ENCODE peak calls at places on chromosomes 7 and 10, in six cellular contexts. M is fibroblast of lung, V is heart left ventricle, Z is ascending aorta, B is tibial nerve, P is lung. I is an unnamed sample.

GRCh38 chr10:63627881-63628296 is 106.7 kb downstream of the REEP3 start:
- DNase-seq in V (no peak), M (no peak), P (no peak), Z (no peak), B (no peak), I (no peak)

GRCh38 chr7:134472572-134473242 is 13.8 kb upstream of the AKR1B1 start:
- DNase-seq in P (no peak), M (no peak), V (no peak), B (no peak), Z (no peak), I (no peak)

GRCh38 chr7:87113077-87113476 is 39.2 kb upstream of the DMTF1 start:
- DNase-seq in P (no peak), V (no peak), Z (no peak), M (peak; percentile 11), B (no peak), I (no peak)

GRCh38 chr7:1844336-1844955 is 174.4 kb downstream of the ELFN1 start:
- DNase-seq in Z (peak; percentile 54), V (peak; percentile 14), P (no peak), B (no peak), M (no peak), I (no peak)

GRCh38 chr10:85961479-85962067 is 405.0 kb downstream of the GRID1 start:
- DNase-seq in M (no peak), Z (no peak), B (no peak), P (no peak), V (no peak), I (no peak)

GRCh38 chr10:90862908-90863514 is 5.2 kb upstream of the HTR7 start:
- DNase-seq in Z (no peak), P (no peak), M (peak; percentile 70), B (no peak), V (no peak), I (no peak)

GRCh38 chr10:70985824-70986336 is 97.5 kb upstream of the PCBD1 start:
- DNase-seq in V (peak; percentile 53), Z (no peak), M (no peak), B (no peak), P (no peak), I (peak; percentile 48)

GRCh38 chr7:9835204-9835603 is 1138.5 kb upstream of the PHF14 start:
- DNase-seq in Z (no peak), M (no peak), V (no peak), P (no peak), B (no peak), I (no peak)

GRCh38 chr7:146004805-146005204 is 111.8 kb upstream of the CNTNAP2 start:
- DNase-seq in Z (no peak), V (no peak), M (no peak), P (no peak), B (no peak), I (no peak)

GRCh38 chr7:91083855-91084644 is 180.2 kb upstream of the FZD1 start:
- DNase-seq in M (no peak), B (no peak), V (peak; percentile 78), P (no peak), Z (peak; percentile 64), I (no peak)

GRCh38 chr7:81256991-81257390 is 338.1 kb upstream of the SEMA3C start:
- DNase-seq in Z (no peak), V (peak; percentile 38), P (no peak), B (peak; percentile 29), M (peak; percentile 44), I (no peak)

GRCh38 chr10:100004805-100005510 is 4.8 kb downstream of the DNMBP start:
- DNase-seq in V (no peak), B (no peak), Z (no peak), M (no peak), P (no peak), I (no peak)

GRCh38 chr10:49351669-49352068 is 44.2 kb downstream of the DRGX start:
- DNase-seq in P (no peak), Z (no peak), V (no peak), B (no peak), M (no peak), I (no peak)

GRCh38 chr10:94183666-94184264 is 179.0 kb downstream of the NOC3L start:
- DNase-seq in Z (no peak), M (peak; percentile 94), B (no peak), V (no peak), P (no peak), I (no peak)

GRCh38 chr10:79084012-79084971 is 15.5 kb downstream of the ZMIZ1 start:
- DNase-seq in V (peak; percentile 96), P (peak; percentile 93), B (peak; percentile 98), Z (peak; percentile 97), M (peak; percentile 89), I (peak; percentile 93)

GRCh38 chr7:128458956-128459355 is 3.3 kb downstream of the HILPDA start:
- DNase-seq in M (peak; percentile 5), P (no peak), V (no peak), B (no peak), Z (no peak), I (no peak)

GRCh38 chr7:129855234-129855673 is 97.5 kb downstream of the UBE2H start:
- DNase-seq in P (no peak), V (no peak), M (peak; percentile 98), B (no peak), Z (no peak), I (no peak)

GRCh38 chr10:48609441-48609840 is 4.6 kb upstream of the ARHGAP22 start:
- DNase-seq in B (no peak), M (no peak), V (no peak), Z (no peak), P (no peak), I (peak; percentile 2)

GRCh38 chr7:143331179-143331825 is 15.4 kb downstream of the CLCN1 start:
- DNase-seq in V (no peak), B (peak; percentile 21), Z (no peak), P (no peak), M (peak; percentile 97), I (no peak)

GRCh38 chr7:128911441-128912031 is 1.0 kb upstream of the KCP start:
- DNase-seq in B (no peak), P (no peak), M (no peak), Z (peak; percentile 67), V (peak; percentile 60), I (peak; percentile 73)

GRCh38 chr7:1646957-1647891 is 22.9 kb upstream of the ELFN1 start:
- DNase-seq in Z (no peak), P (no peak), V (peak; percentile 65), B (no peak), M (peak; percentile 22), I (no peak)

GRCh38 chr10:69479737-69480412 is 28.6 kb downstream of the TSPAN15 start:
- DNase-seq in P (no peak), B (no peak), V (no peak), M (peak; percentile 1), Z (no peak), I (no peak)

GRCh38 chr10:69475433-69475830 is 24.2 kb downstream of the TSPAN15 start:
- DNase-seq in M (no peak), P (no peak), B (no peak), V (no peak), Z (no peak), I (no peak)

GRCh38 chr10:69481280-69481679 is 30.0 kb downstream of the TSPAN15 start:
- DNase-seq in P (no peak), Z (no peak), B (no peak), V (no peak), M (no peak), I (no peak)

GRCh38 chr10:69479241-69479730 is 28.0 kb downstream of the TSPAN15 start:
- DNase-seq in V (peak; percentile 83), P (no peak), Z (no peak), M (no peak), B (no peak), I (no peak)

DNA sequence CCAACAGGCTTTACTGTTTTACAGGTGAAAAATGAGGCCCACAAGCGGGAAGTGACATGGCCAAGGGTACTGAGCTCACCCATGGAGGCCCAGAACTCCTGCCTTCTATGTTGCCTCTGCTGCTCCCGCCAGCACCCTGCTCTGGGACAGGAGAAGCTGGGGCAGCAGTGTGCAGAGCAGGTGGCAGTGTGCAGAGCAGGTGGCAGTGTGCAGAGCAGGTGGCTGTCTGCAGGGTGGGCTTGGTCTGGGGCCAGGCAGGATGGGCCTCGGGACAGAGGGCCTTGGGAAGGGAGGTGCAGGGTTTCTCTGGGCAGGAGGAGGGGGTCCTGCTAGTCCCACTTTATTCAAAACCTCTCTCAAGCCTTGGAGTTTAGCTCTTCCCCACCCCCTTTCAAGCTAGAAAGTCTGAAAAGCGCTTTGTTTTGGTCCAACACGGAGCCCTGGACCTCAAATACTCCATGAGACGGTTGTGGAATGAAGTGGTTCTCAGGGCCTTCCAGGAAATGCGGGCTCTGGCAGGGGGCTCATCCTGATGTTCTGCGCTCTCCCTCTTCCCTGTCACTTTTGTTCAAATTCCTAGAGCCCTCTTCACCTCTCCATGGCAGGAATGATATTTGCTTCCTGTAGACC is 26.8 kb downstream of the TSPAN15 start:
- DNase-seq in P (no peak), Z (no peak), M (no peak), B (no peak), V (no peak), I (no peak)
- H3K4me1 ChIP-seq in P (peaks cover 36% of the 10 kb centered on the region), Z (peaks cover 20% of the 10 kb centered on the region), M (peaks cover 3% of the 10 kb centered on the region), B (peaks cover 58% of the 10 kb centered on the region), V (peaks cover 78% of the 10 kb centered on the region), I (peaks cover 8% of the 10 kb centered on the region)

GRCh38 chr10:55627526-55628170 is 733.4 kb downstream of the ZWINT start:
- DNase-seq in M (no peak), V (no peak), P (no peak), Z (no peak), B (no peak), I (no peak)

GRCh38 chr10:55630491-55631056 is 730.5 kb downstream of the ZWINT start:
- DNase-seq in P (no peak), V (no peak), B (no peak), M (peak; percentile 32), Z (no peak), I (no peak)

GRCh38 chr10:55628260-55628701 is 732.8 kb downstream of the ZWINT start:
- DNase-seq in B (no peak), P (no peak), V (peak; percentile 21), M (peak; percentile 12), Z (no peak), I (peak; percentile 16)

GRCh38 chr10:55629792-55630490 is 731.1 kb downstream of the ZWINT start:
- DNase-seq in M (peak; percentile 76), P (no peak), Z (no peak), B (no peak), V (peak; percentile 32), I (peak; percentile 20)

DNA sequence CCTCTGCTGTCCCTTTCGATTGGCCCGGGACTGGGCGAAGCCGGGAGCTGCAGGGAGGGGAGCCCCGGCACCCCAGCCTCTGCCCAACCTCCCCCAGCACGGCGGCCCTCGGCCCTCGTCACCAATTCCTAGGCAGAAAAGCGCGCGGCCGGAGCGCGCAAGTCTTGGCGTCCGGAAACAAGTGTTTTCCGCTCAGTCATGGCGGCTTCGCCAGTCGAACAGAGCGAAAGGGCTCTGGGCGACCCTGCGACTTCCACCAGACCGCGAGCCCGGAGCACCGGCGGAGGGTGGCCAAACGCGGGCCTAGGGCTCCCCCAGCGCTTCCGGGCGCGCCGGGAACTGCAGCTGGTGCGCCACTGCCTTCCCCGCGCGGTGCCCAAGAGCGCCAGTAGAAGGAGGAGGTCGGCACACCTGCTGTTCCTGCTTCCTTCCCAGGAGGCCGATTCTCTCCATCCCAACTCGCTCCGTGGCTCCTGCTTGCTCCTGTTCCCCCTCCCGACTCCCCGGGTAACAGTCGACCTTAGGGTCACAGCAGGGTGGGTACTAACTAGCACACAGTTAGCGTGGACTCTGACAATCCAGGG is 729.9 kb downstream of the ZWINT start:
- DNase-seq in B (no peak), M (peak; percentile 53), Z (no peak), V (peak; percentile 39), P (peak; percentile 44), I (peak; percentile 41)
- TF ChIP-seq CTCF in B (peak; percentile 65), M (peak; percentile 44), Z (peak; percentile 28), V (peak; percentile 41), P (no peak), I (peak; percentile 40)

GRCh38 chr7:17681965-17682364 is 258.3 kb downstream of the SNX13 start:
- DNase-seq in Z (no peak), B (no peak), M (no peak), V (no peak), P (no peak), I (no peak)
- H3K4me1 ChIP-seq in Z (peaks cover 2% of the 10 kb centered on the region), B (peaks cover 10% of the 10 kb centered on the region), M (peaks cover 14% of the 10 kb centered on the region), V (peaks cover 4% of the 10 kb centered on the region), P (peaks cover 1% of the 10 kb centered on the region), I (no peaks in the 10 kb centered on the region)

GRCh38 chr10:15640536-15641085 is 79.1 kb downstream of the ITGA8 start:
- DNase-seq in B (no peak), P (no peak), V (no peak), M (no peak), Z (no peak), I (no peak)
- TF ChIP-seq CTCF in B (no peak), P (no peak), V (no peak), M (no peak), Z (no peak), I (no peak)

I was measured in colonic mucosa.